ENCODE peak calls at places on chromosomes 6 and 20, in seven cellular contexts. R, H, N, Q, Z, D and F are unnamed samples.
A peak's percentile ranks its signal among the peaks of the same experiment; 100 is the strongest.

GRCh38 chr6:33945931-33946330 is 142.1 kb upstream of the MLN start:
- DNase-seq in R (no peak), H (no peak), N (no peak), Q (no peak), Z (no peak), D (no peak), F (no peak)

GRCh38 chr6:105509506-105510331 is 106.8 kb upstream of the PREP start:
- DNase-seq in R (no peak), H (no peak), N (peak; percentile 60), Q (no peak), Z (no peak), D (peak; percentile 20), F (no peak)

GRCh38 chr20:23165307-23165750 is 79.2 kb upstream of the CD93 start:
- DNase-seq in R (no peak), H (no peak), N (peak; percentile 54), Q (no peak), Z (no peak), D (no peak), F (no peak)

GRCh38 chr20:44021186-44021585 is 106.5 kb downstream of the TOX2 start:
- DNase-seq in R (no peak), H (no peak), N (no peak), Q (no peak), Z (no peak), D (no peak), F (no peak)

GRCh38 chr20:10762216-10762615 is 88.4 kb upstream of the JAG1 start:
- DNase-seq in R (no peak), H (no peak), N (no peak), Q (no peak), Z (no peak), D (no peak), F (no peak)

GRCh38 chr6:3603443-3604130 is 146.7 kb upstream of the SLC22A23 start:
- DNase-seq in R (peak; percentile 13), H (no peak), N (no peak), Q (no peak), Z (no peak), D (peak; percentile 30), F (no peak)

GRCh38 chr20:24584538-24585356 is 115.3 kb downstream of the SYNDIG1 start:
- DNase-seq in R (peak; percentile 86), H (no peak), N (no peak), Q (no peak), Z (no peak), D (peak; percentile 62), F (no peak)

GRCh38 chr20:50054626-50055511 is 58.1 kb downstream of the UBE2V1 start:
- DNase-seq in R (peak; percentile 78), H (no peak), N (peak; percentile 72), Q (no peak), Z (no peak), D (peak; percentile 80), F (no peak)

GRCh38 chr6:157070403-157071107 is 252.8 kb downstream of the TMEM242 start:
- DNase-seq in R (peak; percentile 12), H (no peak), N (no peak), Q (no peak), Z (no peak), D (peak; percentile 48), F (no peak)